ENCODE peak calls at places on chromosomes 2 and 18, in four cellular contexts. I is K562, U is HepG2, X is GM12878. H is an unnamed sample.

GRCh38 chr2:236984046-236984445 is 101.6 kb upstream of the COPS8 start:
- DNase-seq in U (no peak), X (no peak), I (no peak), H (no peak)

GRCh38 chr2:159722580-159722979 is 10.3 kb downstream of the MARCHF7 start:
- DNase-seq in I (no peak), U (no peak), X (no peak), H (no peak)

GRCh38 chr2:60608679-60609078 is 55.2 kb upstream of the BCL11A start:
- DNase-seq in U (no peak), I (no peak), X (no peak), H (no peak)

GRCh38 chr18:59446012-59446411 is 86.9 kb upstream of the LMAN1 start:
- DNase-seq in X (no peak), I (no peak), U (no peak), H (no peak)

GRCh38 chr2:153408708-153409107 is 69.9 kb downstream of the RPRM start:
- DNase-seq in I (no peak), X (no peak), U (no peak), H (no peak)

GRCh38 chr18:79556829-79557585 is 122.6 kb upstream of the CTDP1 start:
- DNase-seq in I (no peak), X (no peak), U (no peak), H (no peak)

GRCh38 chr2:8031370-8031769 is 650.5 kb upstream of the ID2 start:
- DNase-seq in X (no peak), I (no peak), U (no peak), H (no peak)

GRCh38 chr18:59908790-59909189 is 9.0 kb downstream of the PMAIP1 start:
- DNase-seq in U (no peak), I (no peak), X (no peak), H (no peak)

GRCh38 chr2:86398911-86399474 is 42.2 kb upstream of the KDM3A start:
- DNase-seq in U (no peak), I (peak; percentile 5), X (no peak), H (no peak)

GRCh38 chr2:208103616-208104015 is 20.7 kb downstream of the CRYGD start:
- DNase-seq in I (no peak), U (no peak), X (no peak), H (no peak)

GRCh38 chr2:240857039-240858008 is 11.3 kb upstream of the AGXT start:
- DNase-seq in I (no peak), U (peak; percentile 94), X (no peak), H (no peak)

DNA sequence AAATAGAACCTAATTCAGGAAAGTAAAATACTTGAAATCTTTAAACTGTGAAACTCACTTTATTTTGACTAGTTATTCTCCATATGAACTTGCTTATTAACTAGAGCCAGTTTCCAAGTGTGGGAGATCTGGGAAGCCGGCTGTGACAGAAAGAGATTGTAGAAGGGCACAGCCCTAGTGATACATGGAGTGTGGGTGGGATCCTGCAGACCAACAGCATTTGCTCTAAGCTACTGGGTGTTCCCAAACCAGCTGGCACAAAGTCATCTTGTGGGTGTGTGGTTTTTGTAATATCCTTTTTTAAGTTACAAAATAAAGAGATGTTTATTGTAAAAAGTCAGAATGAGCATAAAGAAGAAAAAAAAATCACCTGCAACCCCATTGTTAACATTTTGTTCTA is 3.4 kb downstream of the DUSP19 start:
- DNase-seq in U (no peak), I (no peak), X (no peak), H (no peak)
- TF ChIP-seq NR2C2 in U (no peak), I (no peak), X (no peak), H (no peak)

DNA sequence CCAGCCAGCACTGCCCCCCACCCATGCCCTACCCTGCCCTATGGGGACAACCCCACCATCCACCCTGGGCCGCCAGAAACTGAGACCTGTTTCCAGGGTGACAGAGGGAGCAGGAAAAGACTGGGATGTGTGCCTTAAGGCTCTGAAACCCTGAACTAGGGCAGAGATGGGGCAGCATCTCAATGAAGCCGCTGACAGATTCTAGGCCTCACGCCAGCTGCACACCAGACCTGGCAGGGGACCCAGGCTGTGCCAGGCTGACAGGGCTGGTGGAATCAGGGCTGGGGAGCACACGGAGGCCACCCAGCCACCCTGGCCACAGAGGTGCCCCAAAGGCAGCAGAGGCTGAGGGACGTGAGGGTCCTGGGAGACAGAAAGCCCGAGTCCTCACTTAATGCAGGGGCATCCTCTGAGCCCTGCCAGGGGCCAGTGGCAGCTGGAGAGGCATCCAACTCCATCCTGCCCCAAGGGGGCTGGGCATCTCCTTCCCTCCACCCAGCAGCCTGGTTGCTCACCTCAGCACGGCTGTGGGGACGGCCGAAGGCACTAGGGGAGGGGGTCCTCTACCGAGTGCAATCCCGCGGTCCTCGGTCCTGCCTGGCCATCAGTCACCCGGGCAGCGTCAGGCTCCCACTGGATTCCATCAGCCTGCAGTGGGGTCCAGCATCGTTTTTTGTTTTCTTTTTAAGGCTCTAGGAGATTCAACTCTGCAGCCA is 169.2 kb downstream of the ZFP36L2 start:
- DNase-seq in I (no peak), X (no peak), U (no peak), H (no peak)
- TF ChIP-seq CREB1 in I (no peak), X (no peak), U (no peak), H (no peak)

GRCh38 chr2:232543491-232543890 is 4.0 kb downstream of the CHRNG start:
- DNase-seq in I (no peak), X (no peak), U (no peak), H (no peak)
- TF ChIP-seq NR2C2 in I (no peak), X (no peak), U (no peak), H (no peak)

GRCh38 chr2:221874444-221874843 is 302.3 kb upstream of the EPHA4 start:
- DNase-seq in U (no peak), X (no peak), I (no peak), H (no peak)

DNA sequence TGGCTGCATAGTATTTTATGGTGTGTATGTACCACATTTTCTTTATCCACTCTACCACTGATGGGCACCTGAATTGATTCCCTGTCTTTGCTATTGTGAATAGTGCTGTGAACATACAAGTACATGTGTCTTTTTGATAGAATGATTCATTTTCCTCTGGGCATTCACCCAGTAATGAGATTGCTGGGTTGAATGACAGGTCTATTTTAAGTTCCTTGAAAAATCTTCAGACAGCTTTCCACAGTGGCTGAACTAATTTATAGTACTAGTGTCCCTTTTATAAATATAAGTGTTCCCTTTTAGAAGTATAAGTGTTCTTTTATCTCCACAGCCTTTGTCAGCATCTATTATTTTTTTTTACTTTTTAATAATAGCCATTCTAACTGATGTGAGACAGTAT is 303.9 kb upstream of the EPHA4 start:
- DNase-seq in X (no peak), U (no peak), I (no peak), H (no peak)
- TF ChIP-seq CREB1 in X (no peak), U (no peak), I (no peak), H (no peak)

GRCh38 chr2:134039912-134040581 is 213.8 kb upstream of the MGAT5 start:
- DNase-seq in U (no peak), I (no peak), X (peak; percentile 31), H (no peak)

GRCh38 chr2:134031539-134031938 is 222.3 kb upstream of the MGAT5 start:
- DNase-seq in X (no peak), U (no peak), I (no peak), H (no peak)

GRCh38 chr2:134035605-134036370 is 218.1 kb upstream of the MGAT5 start:
- DNase-seq in X (no peak), I (no peak), U (no peak), H (no peak)
- TF ChIP-seq NR2C2 in X (no peak), I (no peak), U (no peak), H (no peak)

H was measured in WTC11.